ENCODE peak calls at places on chromosomes 2 and 18, in nine cellular contexts. One of them, this sample, is unnamed.

GRCh38 chr2:16638941-16639340 is 26.7 kb downstream of the CYRIA start:
- DNase-seq in body of pancreas: no peak
- DNase-seq in astrocyte of the spinal cord: no peak
- DNase-seq in A549: no peak
- DNase-seq in thoracic aorta: no peak
- DNase-seq in HuH-7: no peak
- DNase-seq in ecto neural progenitor cell: no peak
- DNase-seq in RKO: no peak
- DNase-seq in activated gamma-delta T cell treated with Interleukin-2 at 50 U/mL for 16 hours: no peak
- DNase-seq in this sample: no peak

GRCh38 chr18:60936101-60936500 is 397.1 kb upstream of the CDH20 start:
- DNase-seq in body of pancreas: no peak
- DNase-seq in astrocyte of the spinal cord: no peak
- DNase-seq in A549: no peak
- DNase-seq in thoracic aorta: no peak
- DNase-seq in HuH-7: no peak
- DNase-seq in ecto neural progenitor cell: no peak
- DNase-seq in RKO: no peak
- DNase-seq in activated gamma-delta T cell treated with Interleukin-2 at 50 U/mL for 16 hours: no peak
- DNase-seq in this sample: no peak

GRCh38 chr2:55175254-55176093 is 56.6 kb downstream of the CLHC1 start:
- DNase-seq in body of pancreas: no peak
- DNase-seq in astrocyte of the spinal cord: peak
- DNase-seq in A549: peak
- DNase-seq in thoracic aorta: no peak
- DNase-seq in HuH-7: peak
- DNase-seq in ecto neural progenitor cell: no peak
- DNase-seq in RKO: peak
- DNase-seq in activated gamma-delta T cell treated with Interleukin-2 at 50 U/mL for 16 hours: no peak
- DNase-seq in this sample: peak

GRCh38 chr2:44102790-44103642 is 65.7 kb upstream of the PPM1B start:
- DNase-seq in body of pancreas: no peak
- DNase-seq in astrocyte of the spinal cord: no peak
- DNase-seq in A549: no peak
- DNase-seq in thoracic aorta: no peak
- DNase-seq in HuH-7: no peak
- DNase-seq in ecto neural progenitor cell: no peak
- DNase-seq in RKO: no peak
- DNase-seq in activated gamma-delta T cell treated with Interleukin-2 at 50 U/mL for 16 hours: no peak
- DNase-seq in this sample: peak

GRCh38 chr2:28534817-28535216 is 39.0 kb downstream of the PLB1 start:
- DNase-seq in body of pancreas: no peak
- DNase-seq in astrocyte of the spinal cord: no peak
- DNase-seq in A549: no peak
- DNase-seq in thoracic aorta: no peak
- DNase-seq in HuH-7: no peak
- DNase-seq in ecto neural progenitor cell: no peak
- DNase-seq in RKO: no peak
- DNase-seq in activated gamma-delta T cell treated with Interleukin-2 at 50 U/mL for 16 hours: no peak
- DNase-seq in this sample: no peak

GRCh38 chr2:8169443-8169842 is 512.4 kb upstream of the ID2 start:
- DNase-seq in body of pancreas: no peak
- DNase-seq in astrocyte of the spinal cord: peak
- DNase-seq in A549: no peak
- DNase-seq in thoracic aorta: no peak
- DNase-seq in HuH-7: no peak
- DNase-seq in ecto neural progenitor cell: no peak
- DNase-seq in RKO: no peak
- DNase-seq in activated gamma-delta T cell treated with Interleukin-2 at 50 U/mL for 16 hours: no peak
- DNase-seq in this sample: peak

GRCh38 chr2:70044290-70045040 is 42.8 kb upstream of the PCBP1 start:
- DNase-seq in body of pancreas: no peak
- DNase-seq in astrocyte of the spinal cord: no peak
- DNase-seq in A549: no peak
- DNase-seq in thoracic aorta: no peak
- DNase-seq in HuH-7: no peak
- DNase-seq in ecto neural progenitor cell: no peak
- DNase-seq in RKO: no peak
- DNase-seq in activated gamma-delta T cell treated with Interleukin-2 at 50 U/mL for 16 hours: no peak
- DNase-seq in this sample: no peak

GRCh38 chr2:238127165-238128060 is 11.1 kb upstream of the KLHL30 start:
- DNase-seq in body of pancreas: no peak
- DNase-seq in astrocyte of the spinal cord: peak
- DNase-seq in A549: peak
- DNase-seq in thoracic aorta: no peak
- DNase-seq in HuH-7: peak
- DNase-seq in ecto neural progenitor cell: no peak
- DNase-seq in RKO: no peak
- DNase-seq in activated gamma-delta T cell treated with Interleukin-2 at 50 U/mL for 16 hours: no peak
- DNase-seq in this sample: peak

GRCh38 chr2:71451695-71452094 is 1.7 kb upstream of the DYSF start:
- DNase-seq in body of pancreas: no peak
- DNase-seq in astrocyte of the spinal cord: no peak
- DNase-seq in A549: no peak
- DNase-seq in thoracic aorta: no peak
- DNase-seq in HuH-7: no peak
- DNase-seq in ecto neural progenitor cell: no peak
- DNase-seq in RKO: no peak
- DNase-seq in activated gamma-delta T cell treated with Interleukin-2 at 50 U/mL for 16 hours: no peak
- DNase-seq in this sample: no peak

GRCh38 chr2:43219383-43220228 is 6.8 kb downstream of the ZFP36L2 start:
- DNase-seq in body of pancreas: peak
- DNase-seq in astrocyte of the spinal cord: peak
- DNase-seq in A549: peak
- DNase-seq in thoracic aorta: peak
- DNase-seq in HuH-7: peak
- DNase-seq in ecto neural progenitor cell: peak
- DNase-seq in RKO: peak
- DNase-seq in activated gamma-delta T cell treated with Interleukin-2 at 50 U/mL for 16 hours: peak
- DNase-seq in this sample: peak

GRCh38 chr2:161650116-161651015 is 26.1 kb downstream of the SLC4A10 start:
- DNase-seq in body of pancreas: no peak
- DNase-seq in astrocyte of the spinal cord: no peak
- DNase-seq in A549: no peak
- DNase-seq in thoracic aorta: no peak
- DNase-seq in HuH-7: no peak
- DNase-seq in ecto neural progenitor cell: no peak
- DNase-seq in RKO: no peak
- DNase-seq in activated gamma-delta T cell treated with Interleukin-2 at 50 U/mL for 16 hours: no peak
- DNase-seq in this sample: no peak

GRCh38 chr2:73197579-73197978 is 4.8 kb upstream of the NOTO start:
- DNase-seq in body of pancreas: no peak
- DNase-seq in astrocyte of the spinal cord: no peak
- DNase-seq in A549: no peak
- DNase-seq in thoracic aorta: no peak
- DNase-seq in HuH-7: no peak
- DNase-seq in ecto neural progenitor cell: no peak
- DNase-seq in RKO: no peak
- DNase-seq in activated gamma-delta T cell treated with Interleukin-2 at 50 U/mL for 16 hours: no peak
- DNase-seq in this sample: no peak